ENCODE peak calls at places on chromosomes 13 and 19, in six cellular contexts. G is IMR-90, Y is H9, V is mesenchymal stem cell, Q is neuronal stem cell, S is H1. X is an unnamed sample.

GRCh38 chr13:98890186-98890585 is 87.7 kb downstream of the DOCK9 start:
- DNase-seq in G (peak; percentile 74), Y (no peak), S (no peak), V (peak; percentile 75), Q (no peak), X (no peak)

GRCh38 chr13:102276479-102276878 is 125.4 kb downstream of the FGF14 start:
- DNase-seq in V (peak; percentile 24), S (no peak), Y (no peak), G (peak; percentile 16), Q (no peak), X (no peak)

GRCh38 chr13:106491463-106491862 is 44.0 kb downstream of the EFNB2 start:
- DNase-seq in S (no peak), V (no peak), Y (no peak), Q (no peak), G (no peak), X (no peak)

GRCh38 chr13:39144941-39145533 is 106.8 kb downstream of the NHLRC3 start:
- DNase-seq in G (peak; percentile 70), Q (peak; percentile 47), V (peak; percentile 67), S (peak; percentile 31), Y (peak; percentile 51), X (peak; percentile 73)

GRCh38 chr19:1933245-1933644 is 7.7 kb upstream of the CSNK1G2 start:
- DNase-seq in S (no peak), V (no peak), Q (no peak), Y (no peak), G (no peak), X (no peak)

GRCh38 chr13:83975668-83976165 is 93.4 kb upstream of the SLITRK1 start:
- DNase-seq in G (no peak), S (no peak), Q (no peak), Y (no peak), V (no peak), X (no peak)

GRCh38 chr13:110462091-110462490 is 99.4 kb downstream of the RAB20 start:
- DNase-seq in Y (no peak), G (no peak), Q (no peak), V (no peak), S (no peak), X (no peak)

GRCh38 chr13:76418404-76418803 is 467.8 kb downstream of the KCTD12 start:
- DNase-seq in S (no peak), Y (no peak), Q (no peak), V (no peak), G (no peak), X (no peak)

GRCh38 chr19:55418185-55418584 is 10.6 kb upstream of the UBE2S start:
- DNase-seq in Q (peak; percentile 67), G (peak; percentile 91), V (peak; percentile 86), Y (peak; percentile 73), S (peak; percentile 41), X (peak; percentile 82)

GRCh38 chr13:73109969-73110368 is 51.2 kb downstream of the KLF5 start:
- DNase-seq in G (no peak), V (no peak), Y (no peak), Q (no peak), S (no peak), X (no peak)

GRCh38 chr13:45879666-45880065 is 28.1 kb upstream of the SIAH3 start:
- DNase-seq in Q (no peak), Y (peak; percentile 72), V (peak; percentile 21), S (no peak), G (no peak), X (peak; percentile 75)

GRCh38 chr13:22839554-22840286 is 341.1 kb upstream of the SGCG start:
- DNase-seq in Q (no peak), V (no peak), G (no peak), S (no peak), Y (no peak), X (no peak)

GRCh38 chr19:33392341-33393285 is 19.1 kb downstream of the CEBPG start:
- DNase-seq in S (no peak), Q (no peak), V (no peak), Y (no peak), G (no peak), X (no peak)

GRCh38 chr13:20843177-20843576 is 59.4 kb downstream of the XPO4 start:
- DNase-seq in S (no peak), Q (no peak), Y (no peak), V (no peak), G (peak; percentile 18), X (no peak)

GRCh38 chr19:8116437-8117293 is 32.7 kb downstream of the FBN3 start:
- DNase-seq in V (no peak), G (no peak), S (no peak), Y (no peak), Q (no peak), X (no peak)

GRCh38 chr13:47066261-47066660 is 169.4 kb upstream of the HTR2A start:
- DNase-seq in Q (no peak), S (no peak), V (peak; percentile 12), G (peak; percentile 9), Y (no peak), X (no peak)

GRCh38 chr13:21538280-21538679 is 65.7 kb downstream of the MICU2 start:
- DNase-seq in Q (no peak), V (no peak), G (no peak), Y (no peak), S (no peak), X (no peak)

DNA sequence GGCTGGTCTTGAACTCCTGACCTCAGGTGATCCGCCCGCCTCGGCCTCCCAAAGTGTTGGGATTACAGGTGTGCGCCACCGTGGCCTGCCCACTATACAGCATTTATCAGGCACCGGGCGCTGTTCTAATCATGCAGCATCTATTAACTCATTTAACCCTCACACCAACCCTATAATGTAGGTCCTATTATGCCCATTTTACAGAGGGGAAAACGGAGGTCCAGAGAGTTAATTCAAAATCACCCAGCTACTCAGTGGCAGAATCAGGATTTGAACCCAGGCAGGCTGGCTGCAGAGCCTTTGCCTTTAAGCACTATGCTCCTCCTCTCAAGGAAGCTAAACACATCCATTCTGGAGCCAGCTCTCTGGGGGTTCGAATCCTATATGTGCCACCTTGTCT is 54.3 kb downstream of the MAP4K1 start:
- DNase-seq in Y (no peak), S (no peak), G (no peak), Q (no peak), V (no peak), X (no peak)
- H3K23ac ChIP-seq in Y (no peak overlapping the region), S (no peak overlapping the region), G (no peak overlapping the region), Q (no peak overlapping the region), V (no peak overlapping the region), X (no peak overlapping the region)

DNA sequence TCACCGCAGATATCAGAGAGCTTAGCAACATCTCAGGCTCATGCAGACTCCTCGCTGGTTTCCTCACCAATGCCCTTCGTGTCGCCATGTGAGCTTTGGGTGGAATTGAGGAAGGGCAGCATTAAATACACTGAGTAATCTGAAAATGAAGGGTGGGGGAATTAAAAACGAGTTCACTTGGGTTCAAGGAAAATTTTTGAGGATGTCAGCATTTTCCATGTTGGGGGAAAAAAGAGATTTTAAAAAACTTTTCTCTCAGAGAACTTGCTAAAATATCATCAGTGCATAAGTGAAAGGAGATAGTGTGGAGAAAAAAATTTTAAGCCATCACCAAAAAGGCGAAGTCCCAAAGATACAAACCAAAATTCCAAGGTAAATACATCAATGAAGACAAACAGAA is 359.3 kb downstream of the KCNRG start:
- DNase-seq in Y (no peak), S (no peak), G (no peak), Q (no peak), V (no peak), X (no peak)
- H3K23ac ChIP-seq in Y (no peak overlapping the region), S (no peak overlapping the region), G (no peak overlapping the region), Q (no peak overlapping the region), V (no peak overlapping the region), X (no peak overlapping the region)

GRCh38 chr13:104943331-104943730 is 1592.1 kb downstream of the EFNB2 start:
- DNase-seq in V (no peak), Y (no peak), Q (no peak), S (no peak), G (no peak), X (no peak)
- H3K23ac ChIP-seq in V (no peak overlapping the region), Y (no peak overlapping the region), Q (no peak overlapping the region), S (no peak overlapping the region), G (no peak overlapping the region), X (no peak overlapping the region)

GRCh38 chr19:58545286-58546068 is 1.6 kb downstream of the TRIM28 start:
- DNase-seq in V (no peak), Y (no peak), G (no peak), Q (no peak), S (no peak), X (no peak)

GRCh38 chr19:58544591-58545285 is 874 bp downstream of the TRIM28 start:
- DNase-seq in Q (peak; percentile 73), S (no peak), V (peak; percentile 56), G (peak; percentile 47), Y (peak; percentile 28), X (peak; percentile 57)

GRCh38 chr19:58547323-58548312 is 3.8 kb downstream of the TRIM28 start:
- DNase-seq in V (no peak), Y (no peak), G (no peak), Q (no peak), S (no peak), X (no peak)

GRCh38 chr19:58543826-58544590 is at the start of gene TRIM28:
- DNase-seq in G (peak; percentile 99), Q (peak; percentile 98), S (peak; percentile 91), Y (peak; percentile 97), V (peak; percentile 100), X (peak; percentile 100)

GRCh38 chr19:58546131-58546530 is 2.3 kb downstream of the TRIM28 start:
- DNase-seq in Q (no peak), Y (no peak), S (no peak), G (no peak), V (no peak), X (no peak)
- H3K23ac ChIP-seq in Q (no peak overlapping the region), Y (no peak overlapping the region), S (no peak overlapping the region), G (peak overlapping the region; percentile 90), V (peak overlapping the region; percentile 91), X (no peak overlapping the region)

DNA sequence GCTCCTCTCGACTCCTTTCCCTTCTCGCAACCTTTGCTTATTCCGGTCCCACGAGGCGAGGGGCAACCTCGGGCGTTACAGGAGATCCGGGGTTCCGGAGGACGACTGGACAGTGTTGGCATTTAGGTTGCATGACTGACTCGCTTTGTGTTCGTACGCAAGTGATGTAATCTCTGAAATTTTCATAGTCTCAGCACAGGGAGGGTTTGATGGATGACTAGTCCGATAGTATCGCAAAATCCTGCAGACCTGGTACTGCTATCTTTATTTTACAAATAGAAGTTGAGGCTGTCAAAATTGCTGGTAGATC is 335 bp downstream of the DDX49 start:
- DNase-seq in V (no peak), Q (no peak), Y (no peak), G (no peak), S (no peak), X (no peak)
- H3K23ac ChIP-seq in V (no peak overlapping the region), Q (peak overlapping the region; percentile 44), Y (no peak overlapping the region), G (peak overlapping the region; percentile 51), S (no peak overlapping the region), X (no peak overlapping the region)

X was measured in mesendoderm.